ENCODE peak calls at places on chromosomes 7 and 10, in seven cellular contexts. J is neural crest cell, K is AG04450, X is fibroblast of mammary gland, A is AG09319, E is Panc1, U is GM23338. H is an unnamed sample.

GRCh38 chr10:95820363-95820762 is 64.4 kb downstream of the ENTPD1 start:
- DNase-seq in J (no peak), K (no peak), X (no peak), A (no peak), E (no peak), U (no peak), H (no peak)

GRCh38 chr7:151876899-151877777 is at the start of gene PRKAG2:
- DNase-seq in J (peak; percentile 31), K (no peak), X (peak; percentile 15), A (no peak), E (no peak), U (peak; percentile 66), H (peak; percentile 75)

GRCh38 chr7:129438839-129439640 is 4.8 kb downstream of the STRIP2 start:
- DNase-seq in J (no peak), K (no peak), X (peak; percentile 82), A (no peak), E (peak; percentile 95), U (no peak), H (peak; percentile 91)

GRCh38 chr7:17371656-17372524 is 73.4 kb downstream of the AHR start:
- DNase-seq in J (no peak), K (peak; percentile 89), X (peak; percentile 98), A (peak; percentile 86), E (peak; percentile 98), U (no peak), H (peak; percentile 91)

GRCh38 chr7:23474829-23475578 is 4.7 kb upstream of the IGF2BP3 start:
- DNase-seq in J (no peak), K (no peak), X (no peak), A (no peak), E (no peak), U (no peak), H (peak; percentile 29)

GRCh38 chr10:70441877-70442205 is 360 bp upstream of the NODAL start:
- DNase-seq in J (no peak), K (no peak), X (no peak), A (no peak), E (no peak), U (peak; percentile 61), H (no peak)

GRCh38 chr10:69860290-69860689 is 58.6 kb downstream of the COL13A1 start:
- DNase-seq in J (no peak), K (no peak), X (no peak), A (no peak), E (no peak), U (no peak), H (no peak)

GRCh38 chr7:129376778-129377700 is 57.2 kb upstream of the STRIP2 start:
- DNase-seq in J (no peak), K (no peak), X (peak; percentile 55), A (no peak), E (no peak), U (no peak), H (peak; percentile 59)

GRCh38 chr7:30157217-30157616 is 22.4 kb downstream of the MTURN start:
- DNase-seq in J (no peak), K (no peak), X (no peak), A (no peak), E (no peak), U (no peak), H (no peak)

GRCh38 chr7:157516911-157517781 is 180.3 kb downstream of the DNAJB6 start:
- DNase-seq in J (no peak), K (no peak), X (no peak), A (no peak), E (no peak), U (no peak), H (no peak)

GRCh38 chr10:76583711-76584161 is 1053.9 kb downstream of the KCNMA1 start:
- DNase-seq in J (no peak), K (peak; percentile 66), X (peak; percentile 80), A (peak; percentile 63), E (peak; percentile 12), U (peak; percentile 41), H (peak; percentile 80)

GRCh38 chr10:49323171-49323895 is 24.4 kb downstream of the C10orf71 start:
- DNase-seq in J (no peak), K (no peak), X (no peak), A (no peak), E (no peak), U (no peak), H (no peak)

GRCh38 chr10:10294801-10295515 is 722.7 kb upstream of the CELF2 start:
- DNase-seq in J (no peak), K (no peak), X (no peak), A (no peak), E (no peak), U (peak; percentile 3), H (no peak)

GRCh38 chr10:5927306-5927705 is 37.3 kb downstream of the FBH1 start:
- DNase-seq in J (no peak), K (peak; percentile 68), X (peak; percentile 77), A (peak; percentile 67), E (no peak), U (no peak), H (no peak)

GRCh38 chr7:84529480-84530205 is 335.1 kb upstream of the SEMA3A start:
- DNase-seq in J (no peak), K (no peak), X (peak; percentile 58), A (peak; percentile 94), E (peak; percentile 87), U (no peak), H (peak; percentile 72)

GRCh38 chr7:33903770-33904679 is 1.3 kb upstream of the BMPER start:
- DNase-seq in J (peak; percentile 11), K (no peak), X (peak; percentile 75), A (no peak), E (no peak), U (peak; percentile 56), H (no peak)

GRCh38 chr7:55439627-55440026 is 74.5 kb downstream of the LANCL2 start:
- DNase-seq in J (no peak), K (no peak), X (peak; percentile 41), A (no peak), E (no peak), U (no peak), H (no peak)

GRCh38 chr10:3514691-3515090 is 270.3 kb downstream of the KLF6 start:
- DNase-seq in J (no peak), K (no peak), X (no peak), A (no peak), E (no peak), U (no peak), H (no peak)

GRCh38 chr7:38147005-38147404 is 31.0 kb upstream of the STARD3NL start:
- DNase-seq in J (no peak), K (no peak), X (peak; percentile 10), A (no peak), E (no peak), U (no peak), H (no peak)

GRCh38 chr10:72079356-72079755 is 9.0 kb downstream of the SPOCK2 start:
- DNase-seq in J (no peak), K (no peak), X (no peak), A (no peak), E (no peak), U (no peak), H (no peak)

GRCh38 chr7:16318989-16319915 is 102.1 kb downstream of the CRPPA start:
- DNase-seq in J (no peak), K (no peak), X (peak; percentile 65), A (no peak), E (no peak), U (no peak), H (peak; percentile 27)

DNA sequence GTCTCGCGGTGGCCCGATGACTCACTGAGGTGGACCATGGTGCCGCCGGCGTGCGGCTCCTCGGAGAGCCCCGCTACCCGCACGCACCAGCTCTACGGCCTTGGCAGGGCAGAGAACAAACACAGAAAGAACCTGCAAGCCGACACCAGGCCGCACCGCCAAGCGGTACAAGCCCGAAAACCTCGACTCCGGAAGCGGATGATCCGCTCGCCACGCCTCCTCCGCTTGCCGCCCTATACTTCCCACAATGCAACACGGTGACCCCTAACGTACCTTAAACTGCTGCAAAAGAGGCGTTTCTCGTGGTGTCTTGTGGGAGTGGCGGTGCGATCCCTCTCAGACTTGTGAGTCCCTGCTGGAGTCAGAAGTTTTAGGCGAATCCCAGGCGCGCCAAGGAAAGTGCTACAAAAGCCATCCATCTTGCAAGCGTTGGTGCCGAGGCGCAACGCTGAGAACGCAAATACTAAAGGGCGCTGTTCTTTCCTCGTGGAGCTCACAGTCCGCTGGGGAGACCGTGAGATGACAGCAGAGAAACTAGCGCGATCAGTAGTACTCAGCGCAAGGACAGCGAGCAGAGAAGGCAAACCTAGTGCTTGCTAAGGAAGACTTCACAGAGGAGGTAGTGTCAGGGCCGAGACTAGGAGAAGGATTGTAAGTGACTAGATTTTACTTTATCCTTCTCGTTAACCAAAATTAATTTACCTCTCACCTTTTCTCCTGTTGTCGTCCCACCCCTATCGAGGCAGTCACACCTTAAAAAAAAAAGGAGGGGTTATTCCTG is at the start of gene MRPS16:
- DNase-seq in J (peak; percentile 86), K (peak; percentile 89), X (peak; percentile 97), A (peak; percentile 87), E (peak; percentile 88), U (peak; percentile 99), H (peak; percentile 98)
- TF ChIP-seq CTCF in J (no peak), K (no peak), X (no peak), A (no peak), E (no peak), U (no peak), H (no peak)

DNA sequence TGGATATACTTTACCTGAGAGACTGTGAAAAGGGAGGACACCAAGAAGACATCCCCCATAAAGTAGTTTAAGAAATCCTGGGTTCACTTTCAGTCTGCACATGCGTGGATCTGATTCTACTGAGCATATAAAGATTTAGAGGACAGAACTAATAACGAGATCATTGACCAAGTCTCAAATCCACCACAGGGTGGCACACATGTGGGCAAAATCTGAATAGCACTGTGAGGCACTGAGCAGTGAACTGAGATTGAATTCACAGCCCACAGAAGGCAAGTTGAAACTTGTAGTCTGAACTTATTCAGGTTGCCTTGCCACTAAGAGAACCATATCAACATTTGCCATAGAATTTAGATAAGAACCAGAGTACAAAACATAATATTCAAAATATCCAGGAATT is 818.6 kb downstream of the GRID1 start:
- DNase-seq in J (no peak), K (no peak), X (peak; percentile 54), A (no peak), E (peak; percentile 66), U (peak; percentile 10), H (peak; percentile 86)
- TF ChIP-seq CTCF in J (peak; percentile 63), K (no peak), X (peak; percentile 46), A (peak; percentile 23), E (peak; percentile 79), U (peak; percentile 24), H (peak; percentile 43)

GRCh38 chr7:44490351-44491200 is at the start of gene NUDCD3:
- DNase-seq in J (peak; percentile 69), K (peak; percentile 30), X (peak; percentile 80), A (peak; percentile 35), E (peak; percentile 74), U (peak; percentile 90), H (peak; percentile 84)
- TF ChIP-seq CTCF in J (no peak), K (peak; percentile 34), X (no peak), A (peak; percentile 26), E (peak; percentile 33), U (no peak), H (no peak)

DNA sequence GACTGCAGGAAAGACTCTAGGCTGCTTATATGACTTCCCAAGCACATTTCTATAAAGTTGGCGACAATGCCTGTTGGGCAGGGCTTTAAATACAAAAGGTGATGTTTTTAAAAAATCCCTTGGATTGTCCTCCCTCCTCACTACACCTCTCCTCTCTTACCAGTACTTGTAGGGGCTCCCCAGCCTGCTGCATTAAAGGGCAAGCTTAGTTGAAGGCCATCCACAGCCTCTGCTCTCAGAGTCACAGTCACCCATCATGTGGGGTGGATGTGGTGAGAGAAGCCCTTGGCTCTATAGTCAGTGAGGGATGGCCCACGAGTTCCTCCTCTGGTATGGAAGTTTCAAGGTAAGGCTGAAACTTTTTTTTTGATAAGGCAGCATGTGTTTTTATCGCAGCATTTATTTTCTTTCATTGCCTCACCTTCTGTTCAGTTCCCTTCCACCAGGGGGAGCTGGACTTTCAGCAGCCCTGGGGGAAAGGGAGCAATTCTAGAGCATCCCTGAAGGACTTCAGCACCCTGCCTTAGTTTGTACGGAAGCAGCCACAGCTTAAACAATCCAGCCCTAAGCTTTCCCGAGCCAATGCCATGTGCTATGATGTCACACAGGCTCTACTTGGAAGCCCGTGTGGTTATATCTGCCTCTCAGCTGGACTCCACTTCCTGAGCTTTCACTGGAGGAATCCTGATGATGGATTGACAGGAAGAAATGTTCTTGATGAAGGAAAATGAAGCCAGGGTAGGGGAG is 131.9 kb downstream of the CALCR start:
- DNase-seq in J (peak; percentile 31), K (no peak), X (peak; percentile 38), A (no peak), E (peak; percentile 15), U (peak; percentile 86), H (peak; percentile 58)
- TF ChIP-seq CTCF in J (peak; percentile 68), K (peak; percentile 72), X (peak; percentile 77), A (peak; percentile 73), E (peak; percentile 77), U (peak; percentile 94), H (peak; percentile 66)